ENCODE peak calls at places on chromosome 11, in five cellular contexts. H is stimulated activated CD8-positive, alpha-beta memory T cell treated with anti-CD3 and anti-CD28 coated beads, Interleukin-12 subunit alpha, Interleukin-12 subunit beta, amount 100 ng/mL, for 1 hour; B is HEK293T; Y is GM13977; U is AG09309. K is an unnamed sample.

GRCh38 chr11:36295926-36296325 is at the start of gene PRR5L:
- DNase-seq in H (no peak), B (no peak), Y (no peak), U (no peak), K (no peak)

GRCh38 chr11:102142333-102142732 is 32.1 kb downstream of the YAP1 start:
- DNase-seq in H (no peak), B (no peak), Y (no peak), U (no peak), K (no peak)

GRCh38 chr11:47236482-47236881 is 12.1 kb downstream of the ACP2 start:
- DNase-seq in H (no peak), B (no peak), Y (no peak), U (no peak), K (no peak)

GRCh38 chr11:120153221-120153620 is 15.3 kb upstream of the TRIM29 start:
- DNase-seq in H (no peak), B (no peak), Y (no peak), U (no peak), K (peak)

GRCh38 chr11:14424096-14424495 is 65.1 kb upstream of the RRAS2 start:
- DNase-seq in H (no peak), B (no peak), Y (no peak), U (no peak), K (no peak)

GRCh38 chr11:64060861-64061444 is 25.2 kb downstream of the FLRT1 start:
- DNase-seq in H (peak), B (peak), Y (peak), U (no peak), K (no peak)

GRCh38 chr11:58133329-58134076 is 8.2 kb upstream of the OR9I1 start:
- DNase-seq in H (no peak), B (no peak), Y (no peak), U (no peak), K (no peak)

GRCh38 chr11:1307163-1307870 is 2.1 kb downstream of the TOLLIP start:
- DNase-seq in H (no peak), B (no peak), Y (no peak), U (no peak), K (no peak)

GRCh38 chr11:47946682-47947575 is 33.4 kb upstream of the PTPRJ start:
- DNase-seq in H (no peak), B (peak), Y (no peak), U (peak), K (peak)

GRCh38 chr11:95933594-95933993 is 9.7 kb upstream of the MTMR2 start:
- DNase-seq in H (no peak), B (no peak), Y (no peak), U (no peak), K (no peak)

GRCh38 chr11:36254739-36255138 is 34.5 kb downstream of the COMMD9 start:
- DNase-seq in H (no peak), B (no peak), Y (no peak), U (no peak), K (no peak)

GRCh38 chr11:76839326-76839725 is 21.4 kb upstream of the ACER3 start:
- DNase-seq in H (no peak), B (no peak), Y (no peak), U (no peak), K (no peak)

GRCh38 chr11:11335043-11335442 is 18.0 kb downstream of the CSNK2A3 start:
- DNase-seq in H (no peak), B (no peak), Y (no peak), U (no peak), K (no peak)

GRCh38 chr11:33642461-33643166 is 58.0 kb downstream of the C11orf91 start:
- DNase-seq in H (no peak), B (no peak), Y (no peak), U (no peak), K (no peak)

GRCh38 chr11:130599073-130599654 is 150.7 kb downstream of the ADAMTS15 start:
- DNase-seq in H (no peak), B (no peak), Y (no peak), U (no peak), K (no peak)

GRCh38 chr11:60905551-60906113 is 753 bp downstream of the PRPF19 start:
- DNase-seq in H (no peak), B (no peak), Y (no peak), U (no peak), K (no peak)

GRCh38 chr11:3849297-3849874 is 6.1 kb upstream of the STIM1 start:
- DNase-seq in H (no peak), B (peak), Y (peak), U (no peak), K (no peak)

GRCh38 chr11:10450451-10451398 is 4.3 kb upstream of the AMPD3 start:
- DNase-seq in H (no peak), B (no peak), Y (peak), U (no peak), K (no peak)

GRCh38 chr11:121889168-121889567 is 226.8 kb downstream of the BLID start:
- DNase-seq in H (no peak), B (no peak), Y (no peak), U (no peak), K (no peak)

GRCh38 chr11:134052988-134053945 is 15.6 kb upstream of the JAM3 start:
- DNase-seq in H (no peak), B (no peak), Y (no peak), U (no peak), K (no peak)

GRCh38 chr11:75338516-75339218 is 12.8 kb downstream of the ARRB1 start:
- DNase-seq in H (no peak), B (no peak), Y (no peak), U (no peak), K (no peak)

GRCh38 chr11:61273151-61274078 is 21.7 kb downstream of the VWCE start:
- DNase-seq in H (no peak), B (no peak), Y (no peak), U (no peak), K (no peak)

GRCh38 chr11:108117746-108118371 is 3.5 kb upstream of the ACAT1 start:
- DNase-seq in H (no peak), B (peak), Y (peak), U (peak), K (no peak)

GRCh38 chr11:576791-577610 is 731 bp downstream of the PHRF1 start:
- DNase-seq in H (no peak), B (no peak), Y (no peak), U (no peak), K (no peak)

GRCh38 chr11:61153593-61154090 is 7.6 kb downstream of the VPS37C start:
- DNase-seq in H (no peak), B (no peak), Y (no peak), U (peak), K (no peak)

GRCh38 chr11:112042161-112042960 is 17.2 kb downstream of the DLAT start:
- DNase-seq in H (no peak), B (no peak), Y (no peak), U (peak), K (no peak)

K was measured in NK-92 treated with Interleukin-12 subunit alpha and Interleukin-12 subunit beta, amount 100 ng/mL, for 24 hours.